ENCODE peak calls at places on chromosomes 16 and 17, in ten cellular contexts. F is CD4-positive, CD25-positive, alpha-beta regulatory T cell; H is A549; R is A673; Y is PC-9; Q is endothelial cell of umbilical vein; L is neural progenitor cell; U is tibial nerve; B is heart right ventricle; O is OCI-LY7. M is an unnamed sample.

GRCh38 chr17:49053171-49053829 is 56.1 kb downstream of the IGF2BP1 start:
- DNase-seq in R (no peak), H (no peak), B (no peak), F (no peak), O (no peak), Y (no peak), U (no peak), Q (no peak), L (no peak), M (no peak)

GRCh38 chr17:42833771-42834422 is 700 bp downstream of the PSME3 start:
- DNase-seq in O (no peak), H (no peak), F (no peak), L (peak), U (no peak), B (no peak), Y (no peak), Q (no peak), R (peak), M (no peak)

GRCh38 chr17:30524847-30525246 is 47.6 kb downstream of the GOSR1 start:
- DNase-seq in Q (no peak), U (no peak), O (no peak), R (no peak), L (no peak), Y (no peak), H (no peak), F (no peak), B (peak), M (no peak)

GRCh38 chr17:36089888-36090836 is at the start of gene CCL3:
- DNase-seq in U (peak), R (no peak), B (peak), H (no peak), Y (no peak), O (peak), L (no peak), F (no peak), Q (no peak), M (no peak)

GRCh38 chr17:2137342-2138098 is 82.6 kb downstream of the HIC1 start:
- DNase-seq in Y (peak), H (no peak), R (peak), B (no peak), L (peak), Q (no peak), U (no peak), O (peak), F (no peak), M (no peak)

GRCh38 chr17:61401280-61402072 is 1.8 kb downstream of the TBX2 start:
- DNase-seq in R (no peak), F (no peak), L (peak), Q (no peak), Y (no peak), B (no peak), H (no peak), O (no peak), U (no peak), M (no peak)

GRCh38 chr16:2761886-2762583 is 9.6 kb downstream of the SRRM2 start:
- DNase-seq in L (no peak), H (no peak), Q (no peak), R (no peak), F (no peak), Y (no peak), U (no peak), B (no peak), O (no peak), M (no peak)

GRCh38 chr17:59830846-59831486 is 61.8 kb downstream of the TUBD1 start:
- DNase-seq in Q (no peak), H (peak), F (no peak), B (no peak), Y (no peak), R (no peak), U (no peak), L (no peak), O (no peak), M (no peak)

GRCh38 chr16:12535535-12536411 is 267.9 kb downstream of the CPPED1 start:
- DNase-seq in F (no peak), R (no peak), Y (no peak), U (no peak), L (peak), H (peak), O (no peak), Q (no peak), B (no peak), M (no peak)

GRCh38 chr17:8314797-8315739 is 5.0 kb downstream of the ARHGEF15 start:
- DNase-seq in R (no peak), F (no peak), B (no peak), Y (peak), L (peak), H (no peak), O (no peak), U (no peak), Q (no peak), M (no peak)

GRCh38 chr17:49031965-49032928 is 35.1 kb downstream of the IGF2BP1 start:
- DNase-seq in Q (peak), L (peak), Y (peak), B (peak), H (peak), F (peak), O (peak), R (peak), U (peak), M (peak)

GRCh38 chr17:51240275-51240674 is 19.6 kb downstream of the MBTD1 start:
- DNase-seq in Q (no peak), H (no peak), R (no peak), F (no peak), B (no peak), L (no peak), U (no peak), O (no peak), Y (no peak), M (no peak)

GRCh38 chr17:285751-286422 is 66.7 kb downstream of the RPH3AL start:
- DNase-seq in O (no peak), H (no peak), U (no peak), R (no peak), Q (no peak), L (no peak), B (no peak), F (no peak), Y (no peak), M (no peak)

GRCh38 chr17:56937688-56938087 is 23.2 kb downstream of the COIL start:
- DNase-seq in O (no peak), B (no peak), Q (peak), Y (no peak), F (no peak), H (no peak), L (no peak), U (no peak), R (no peak), M (no peak)

GRCh38 chr17:32445976-32446375 is 1.7 kb downstream of the PSMD11 start:
- DNase-seq in H (peak), L (no peak), O (peak), U (no peak), Q (no peak), B (no peak), Y (no peak), R (peak), F (no peak), M (no peak)

GRCh38 chr16:53053967-53054669 is 673 bp upstream of the CHD9 start:
- DNase-seq in Q (no peak), R (peak), Y (no peak), B (peak), F (no peak), U (no peak), O (peak), H (peak), L (no peak), M (no peak)

GRCh38 chr17:12620200-12620720 is 45.4 kb upstream of the MYOCD start:
- DNase-seq in H (peak), Q (no peak), B (no peak), L (peak), O (no peak), U (no peak), Y (no peak), F (no peak), R (peak), M (no peak)

GRCh38 chr16:70774261-70774660 is 26.7 kb downstream of the VAC14 start:
- DNase-seq in F (no peak), U (no peak), L (no peak), Q (no peak), R (no peak), Y (no peak), B (no peak), O (no peak), H (no peak), M (no peak)

GRCh38 chr17:64063766-64064224 is 43.4 kb upstream of the ICAM2 start:
- DNase-seq in Q (peak), O (peak), U (no peak), Y (peak), R (no peak), L (peak), B (peak), F (no peak), H (peak), M (peak)

DNA sequence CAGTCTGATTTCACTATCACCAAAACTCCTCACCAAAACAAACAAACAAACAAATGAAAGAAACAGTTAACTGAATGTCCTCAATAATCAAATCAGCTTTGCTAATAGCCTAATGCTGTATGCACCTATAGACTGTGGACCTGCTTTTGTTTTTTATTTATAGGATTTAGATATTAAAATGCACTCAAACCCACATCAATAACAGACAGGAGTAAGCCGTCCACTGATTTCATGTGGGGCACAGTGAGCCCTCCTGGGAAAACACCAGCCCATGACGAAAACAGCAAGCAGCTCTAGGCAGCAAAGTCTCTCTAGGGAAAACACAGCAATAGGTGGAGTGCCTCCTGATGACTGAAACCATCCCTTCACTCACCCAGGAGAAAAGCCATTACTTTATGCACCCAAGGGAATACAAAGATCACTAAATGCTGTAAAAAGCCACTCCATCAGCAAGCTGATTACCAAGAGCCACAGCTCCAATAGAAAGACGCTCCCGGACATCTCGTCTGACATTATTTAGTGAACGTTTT is 47.8 kb downstream of the ANKFY1 start:
- DNase-seq in Y (no peak), L (no peak), U (no peak), H (no peak), B (no peak), F (no peak), Q (no peak), R (no peak), O (no peak), M (no peak)
- H3K27ac ChIP-seq in Y (no peak), L (peak), U (no peak), H (no peak), B (peak), F (no peak), Q (no peak), R (no peak), O (no peak), M (no peak)

GRCh38 chr17:81203136-81203535 is 19.6 kb downstream of the CEP131 start:
- DNase-seq in B (no peak), R (no peak), O (no peak), L (no peak), H (no peak), F (no peak), Q (no peak), Y (no peak), U (no peak), M (no peak)
- H3K27ac ChIP-seq in B (no peak), R (no peak), O (no peak), L (no peak), H (no peak), F (no peak), Q (no peak), Y (no peak), U (no peak), M (no peak)

DNA sequence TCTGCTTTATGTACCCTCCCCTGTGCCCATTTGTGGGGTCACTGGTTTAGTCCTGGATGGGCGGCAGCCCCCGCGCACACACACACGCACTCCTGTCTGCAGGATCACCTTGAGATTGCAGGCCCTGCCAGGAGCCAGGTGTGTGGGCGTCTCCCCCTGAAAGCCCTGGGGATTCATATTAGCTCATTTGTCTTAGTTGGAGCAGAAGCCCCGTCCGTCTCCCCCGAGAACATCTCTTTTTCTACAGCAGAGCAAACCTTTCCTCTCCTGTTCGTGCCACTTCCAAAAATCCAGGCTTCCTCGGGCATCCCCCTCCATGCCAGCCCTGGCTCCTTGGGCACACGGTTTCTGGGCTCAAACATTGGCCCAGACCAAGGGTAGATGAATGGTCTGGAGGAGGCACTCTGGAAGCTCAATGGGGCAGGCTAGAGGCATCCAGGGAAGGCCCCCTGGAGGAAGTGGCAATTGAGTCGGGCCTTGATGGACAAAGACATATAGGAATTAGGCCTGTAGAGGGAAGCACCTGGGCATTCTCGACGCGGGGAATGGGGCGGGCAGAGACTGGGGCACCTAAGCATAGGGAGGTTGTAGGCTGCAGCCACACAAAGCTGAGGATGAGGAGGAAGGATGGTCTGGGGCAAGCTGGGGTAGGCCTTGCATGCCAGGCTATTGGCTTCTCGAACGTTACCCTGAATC is 218.5 kb upstream of the GSE1 start:
- DNase-seq in Q (no peak), O (peak), B (no peak), F (no peak), R (no peak), L (no peak), H (no peak), U (no peak), Y (no peak), M (no peak)
- H3K27ac ChIP-seq in Q (no peak), O (no peak), B (no peak), F (no peak), R (no peak), L (no peak), H (peak), U (peak), Y (no peak), M (no peak)

GRCh38 chr16:4011940-4012629 is 104.2 kb downstream of the ADCY9 start:
- DNase-seq in R (no peak), F (no peak), O (no peak), B (no peak), L (no peak), Q (no peak), H (no peak), Y (no peak), U (no peak), M (no peak)
- H3K27ac ChIP-seq in R (no peak), F (no peak), O (no peak), B (no peak), L (no peak), Q (peak), H (no peak), Y (no peak), U (no peak), M (no peak)

M was measured in CD4-positive, alpha-beta T cell.